ENCODE peak calls at places on chromosomes 1 and 21, in four cellular contexts. Z is T-helper 2 cell, A is foreskin fibroblast, O is mesothelial cell of epicardium. H is an unnamed sample.

GRCh38 chr1:47585141-47585902 is 147.5 kb downstream of the FOXD2 start:
- DNase-seq in Z (no peak), A (no peak), O (no peak), H (no peak)

GRCh38 chr1:99657213-99658030 is 11.5 kb downstream of the PALMD start:
- DNase-seq in Z (no peak), A (no peak), O (no peak), H (no peak)

GRCh38 chr1:63575340-63575826 is 17.8 kb upstream of the PGM1 start:
- DNase-seq in Z (no peak), A (no peak), O (no peak), H (no peak)

GRCh38 chr1:97427371-97427770 is 493.5 kb downstream of the DPYD start:
- DNase-seq in Z (no peak), A (no peak), O (no peak), H (no peak)

GRCh38 chr1:236089046-236089773 is 24.3 kb upstream of the NID1 start:
- DNase-seq in Z (no peak), A (peak), O (no peak), H (no peak)

GRCh38 chr1:24311731-24312130 is 7.4 kb upstream of the GRHL3 start:
- DNase-seq in Z (no peak), A (no peak), O (no peak), H (no peak)

GRCh38 chr1:33429846-33430750 is 797 bp downstream of the PHC2 start:
- DNase-seq in Z (peak), A (no peak), O (peak), H (no peak)

GRCh38 chr1:221887091-221887746 is 145.3 kb upstream of the DUSP10 start:
- DNase-seq in Z (no peak), A (peak), O (no peak), H (no peak)

GRCh38 chr1:2632561-2633361 is at the start of gene MMEL1:
- DNase-seq in Z (no peak), A (no peak), O (no peak), H (no peak)

GRCh38 chr1:100292711-100293110 is 26.7 kb downstream of the RTCA start:
- DNase-seq in Z (no peak), A (no peak), O (no peak), H (no peak)

GRCh38 chr21:41601573-41602371 is 93.8 kb upstream of the TMPRSS2 start:
- DNase-seq in Z (no peak), A (no peak), O (no peak), H (no peak)

GRCh38 chr1:242467556-242468145 is 56.8 kb downstream of the PLD5 start:
- DNase-seq in Z (no peak), A (peak), O (no peak), H (no peak)

GRCh38 chr1:214505134-214505533 is 46.3 kb downstream of the PTPN14 start:
- DNase-seq in Z (no peak), A (no peak), O (no peak), H (no peak)

GRCh38 chr1:84892657-84893618 is at the start of gene LPAR3:
- DNase-seq in Z (no peak), A (peak), O (peak), H (no peak)

GRCh38 chr1:100461222-100461621 is 76.7 kb upstream of the GPR88 start:
- DNase-seq in Z (no peak), A (no peak), O (no peak), H (no peak)

GRCh38 chr1:110875216-110875731 is 2.3 kb downstream of the CD53 start:
- DNase-seq in Z (no peak), A (no peak), O (no peak), H (peak)

GRCh38 chr1:200342511-200343400 is 67.1 kb downstream of the ZNF281 start:
- DNase-seq in Z (no peak), A (peak), O (no peak), H (no peak)

GRCh38 chr21:33157303-33157702 is 72.4 kb upstream of the IFNAR2 start:
- DNase-seq in Z (no peak), A (no peak), O (no peak), H (no peak)

GRCh38 chr1:237664327-237664726 is 226.4 kb downstream of the ZP4 start:
- DNase-seq in Z (no peak), A (no peak), O (no peak), H (no peak)

GRCh38 chr1:89557954-89558353 is 33.3 kb downstream of the LRRC8B start:
- DNase-seq in Z (no peak), A (no peak), O (no peak), H (no peak)

GRCh38 chr1:219659005-219659632 is 46.2 kb upstream of the ZC3H11B start:
- DNase-seq in Z (no peak), A (no peak), O (no peak), H (no peak)

GRCh38 chr1:226148121-226148648 is 38.4 kb downstream of the ACBD3 start:
- DNase-seq in Z (no peak), A (no peak), O (no peak), H (no peak)

GRCh38 chr1:98821379-98821778 is 159.9 kb downstream of the SNX7 start:
- DNase-seq in Z (no peak), A (no peak), O (no peak), H (no peak)

GRCh38 chr1:6495041-6495441 is 3.6 kb upstream of the PLEKHG5 start:
- DNase-seq in Z (no peak), A (no peak), O (no peak), H (no peak)

GRCh38 chr1:27233677-27234053 is 767 bp upstream of the WDTC1 start:
- DNase-seq in Z (no peak), A (no peak), O (no peak), H (no peak)

GRCh38 chr1:26961826-26962225 is 1.6 kb upstream of the KDF1 start:
- DNase-seq in Z (no peak), A (peak), O (no peak), H (no peak)

GRCh38 chr1:234505774-234506114 is 26.8 kb upstream of the TARBP1 start:
- DNase-seq in Z (no peak), A (peak), O (no peak), H (no peak)

GRCh38 chr1:235867903-235868469 is 1.3 kb upstream of the LYST start:
- DNase-seq in Z (peak), A (no peak), O (no peak), H (peak)

GRCh38 chr1:20078166-20078565 is 8.2 kb downstream of the PLA2G5 start:
- DNase-seq in Z (no peak), A (no peak), O (no peak), H (no peak)

GRCh38 chr1:233376711-233377110 is 49.2 kb downstream of the MAP3K21 start:
- DNase-seq in Z (no peak), A (no peak), O (no peak), H (no peak)

GRCh38 chr1:62370594-62370993 is 51.4 kb upstream of the KANK4 start:
- DNase-seq in Z (no peak), A (no peak), O (no peak), H (no peak)

GRCh38 chr21:42644223-42645208 is 8.9 kb upstream of the PDE9A start:
- DNase-seq in Z (no peak), A (peak), O (no peak), H (no peak)

GRCh38 chr1:103156966-103157365 is 48.6 kb upstream of the COL11A1 start:
- DNase-seq in Z (no peak), A (no peak), O (no peak), H (no peak)

GRCh38 chr1:162905759-162906158 is 44.8 kb upstream of the CCDC190 start:
- DNase-seq in Z (no peak), A (peak), O (no peak), H (no peak)

GRCh38 chr1:116064616-116065015 is 46.6 kb upstream of the MAB21L3 start:
- DNase-seq in Z (no peak), A (peak), O (no peak), H (no peak)

GRCh38 chr1:222889445-222889844 is 74.6 kb downstream of the DISP1 start:
- DNase-seq in Z (no peak), A (no peak), O (no peak), H (no peak)

GRCh38 chr1:41878911-41879310 is 39.8 kb downstream of the HIVEP3 start:
- DNase-seq in Z (no peak), A (no peak), O (no peak), H (no peak)

GRCh38 chr1:226639631-226640061 is 91.1 kb downstream of the STUM start:
- DNase-seq in Z (no peak), A (no peak), O (no peak), H (no peak)

GRCh38 chr1:158112994-158113758 is 67.5 kb upstream of the CD1D start:
- DNase-seq in Z (no peak), A (peak), O (no peak), H (peak)

GRCh38 chr1:12565094-12565965 is 52.7 kb downstream of the DHRS3 start:
- DNase-seq in Z (no peak), A (no peak), O (no peak), H (no peak)